ENCODE peak calls at places on chromosomes 6 and 20, in seven cellular contexts. E, M, V, G, J, X and D are unnamed samples.

GRCh38 chr20:13883425-13883824 is 98.6 kb downstream of the NDUFAF5 start:
- DNase-seq in M (no peak), X (no peak), J (no peak), V (no peak), E (no peak), G (no peak), D (no peak)

GRCh38 chr20:4597215-4597614 is 124.5 kb upstream of the PRND start:
- DNase-seq in M (no peak), J (no peak), E (no peak), G (no peak), V (no peak), X (no peak), D (no peak)

GRCh38 chr20:13799974-13800373 is 15.1 kb downstream of the NDUFAF5 start:
- DNase-seq in G (peak; percentile 13), X (no peak), J (no peak), V (no peak), E (no peak), M (no peak), D (no peak)

GRCh38 chr6:36629792-36630191 is 35.6 kb downstream of the SRSF3 start:
- DNase-seq in E (no peak), G (no peak), J (no peak), V (no peak), M (no peak), X (no peak), D (no peak)

GRCh38 chr6:71157350-71157749 is 131.3 kb upstream of the OGFRL1 start:
- DNase-seq in V (no peak), X (no peak), J (no peak), G (no peak), E (no peak), M (no peak), D (no peak)

GRCh38 chr20:17502105-17502504 is 29.1 kb downstream of the BFSP1 start:
- DNase-seq in J (no peak), M (no peak), E (no peak), X (no peak), G (no peak), V (no peak), D (no peak)

GRCh38 chr20:33162753-33163152 is 5.2 kb upstream of the BPIFA2 start:
- DNase-seq in X (no peak), G (no peak), M (no peak), J (no peak), E (no peak), V (no peak), D (no peak)

GRCh38 chr6:157265630-157266029 is 57.7 kb downstream of the TMEM242 start:
- DNase-seq in G (no peak), M (no peak), X (no peak), J (no peak), E (no peak), V (peak; percentile 9), D (no peak)

GRCh38 chr20:17421493-17421892 is 109.7 kb downstream of the BFSP1 start:
- DNase-seq in G (no peak), E (no peak), M (no peak), X (no peak), V (no peak), J (no peak), D (no peak)

GRCh38 chr20:31823360-31824124 is 4.4 kb downstream of the MYLK2 start:
- DNase-seq in G (no peak), E (no peak), X (peak; percentile 23), M (no peak), J (no peak), V (peak; percentile 53), D (no peak)

GRCh38 chr20:4507288-4507719 is 214.4 kb upstream of the PRND start:
- DNase-seq in M (no peak), J (no peak), X (no peak), E (peak; percentile 51), G (no peak), V (no peak), D (no peak)

GRCh38 chr6:12175626-12176025 is 114.5 kb upstream of the EDN1 start:
- DNase-seq in M (no peak), J (no peak), E (no peak), G (no peak), V (no peak), X (no peak), D (no peak)

GRCh38 chr6:31092238-31092637 is 20.1 kb downstream of the C6orf15 start:
- DNase-seq in J (no peak), M (no peak), E (no peak), X (no peak), V (no peak), G (no peak), D (no peak)

GRCh38 chr6:100538086-100538485 is 73.4 kb upstream of the SIM1 start:
- DNase-seq in E (peak; percentile 31), X (no peak), G (no peak), V (no peak), M (no peak), J (no peak), D (no peak)

GRCh38 chr20:57468523-57469417 is 56.2 kb downstream of the CTCFL start:
- DNase-seq in J (no peak), V (peak; percentile 44), G (no peak), E (no peak), X (no peak), M (no peak), D (no peak)

GRCh38 chr20:22382742-22383141 is 201.6 kb downstream of the FOXA2 start:
- DNase-seq in G (no peak), V (no peak), X (no peak), M (no peak), J (no peak), E (no peak), D (no peak)

GRCh38 chr20:44217342-44218092 is 6.9 kb upstream of the OSER1 start:
- DNase-seq in X (peak; percentile 62), V (peak; percentile 82), G (peak; percentile 95), J (peak; percentile 76), E (peak; percentile 81), M (peak; percentile 34), D (peak; percentile 65)

GRCh38 chr6:73823832-73824231 is 127.8 kb downstream of the CD109 start:
- DNase-seq in J (no peak), E (no peak), M (no peak), G (no peak), V (no peak), X (no peak), D (no peak)

GRCh38 chr6:72111611-72112010 is 225.3 kb downstream of the RIMS1 start:
- DNase-seq in E (no peak), M (no peak), X (no peak), J (no peak), G (no peak), V (no peak), D (no peak)

GRCh38 chr20:2873747-2874041 is 413 bp downstream of the PTPRA start:
- DNase-seq in E (peak; percentile 49), J (no peak), X (peak; percentile 88), M (no peak), G (no peak), V (peak; percentile 80), D (peak; percentile 69)

GRCh38 chr6:90496191-90496590 is 90.7 kb downstream of the MAP3K7 start:
- DNase-seq in M (no peak), J (no peak), G (no peak), X (no peak), V (no peak), E (no peak), D (no peak)

GRCh38 chr6:107308676-107309075 is 150.7 kb downstream of the PDSS2 start:
- DNase-seq in G (no peak), M (no peak), J (no peak), X (no peak), V (no peak), E (no peak), D (no peak)

GRCh38 chr6:10193321-10193720 is 221.6 kb downstream of the TFAP2A start:
- DNase-seq in G (no peak), V (no peak), J (no peak), M (no peak), X (no peak), E (no peak), D (no peak)

GRCh38 chr20:21105429-21106170 is 558 bp downstream of the LINC00237 start:
- DNase-seq in G (no peak), E (no peak), M (no peak), X (peak; percentile 45), V (no peak), J (no peak), D (no peak)

GRCh38 chr20:63955281-63955845 is 853 bp downstream of the UCKL1 start:
- DNase-seq in J (peak; percentile 59), X (peak; percentile 75), E (peak; percentile 33), G (peak; percentile 74), V (peak; percentile 86), M (no peak), D (peak; percentile 58)

DNA sequence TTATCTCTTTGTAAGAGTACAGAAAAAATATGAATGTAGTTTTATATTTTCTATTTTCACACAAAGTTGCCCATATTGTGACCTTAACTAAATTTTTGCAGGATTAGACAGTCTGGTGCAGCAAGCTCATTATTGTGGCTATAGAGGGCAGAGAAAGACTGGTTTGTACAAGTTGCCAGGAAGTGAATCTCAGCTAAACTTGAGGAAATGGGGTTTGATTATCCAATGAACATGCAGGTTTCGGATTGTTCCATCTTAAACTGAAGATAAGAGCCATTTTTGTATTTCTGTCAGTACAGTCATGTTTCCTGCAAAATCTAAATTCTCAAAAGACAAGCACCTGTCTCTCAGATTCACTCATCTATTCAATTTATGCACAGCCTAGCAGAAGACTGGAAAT is 390.9 kb downstream of the MMUT start:
- DNase-seq in J (no peak), G (no peak), M (no peak), V (no peak), X (no peak), E (peak; percentile 8), D (no peak)
- TF ChIP-seq CTCF in J (no peak), G (no peak), M (no peak), V (no peak), X (no peak), E (no peak), D (no peak)

GRCh38 chr20:35992713-35993335 is 24.4 kb downstream of the CNBD2 start:
- DNase-seq in G (peak; percentile 88), M (no peak), X (peak; percentile 81), E (peak; percentile 74), J (peak; percentile 60), V (no peak), D (peak; percentile 35)
- TF ChIP-seq CTCF in G (peak; percentile 95), M (no peak), X (peak; percentile 88), E (peak; percentile 80), J (peak; percentile 89), V (peak; percentile 83), D (peak; percentile 81)

GRCh38 chr6:115271434-115271833 is 789.3 kb downstream of the FRK start:
- DNase-seq in X (no peak), J (no peak), V (no peak), M (no peak), E (no peak), G (no peak), D (no peak)
- TF ChIP-seq CTCF in X (no peak), J (peak; percentile 18), V (no peak), M (no peak), E (no peak), G (no peak), D (no peak)

GRCh38 chr6:74872754-74873446 is 333.0 kb downstream of the COL12A1 start:
- DNase-seq in V (no peak), J (no peak), M (no peak), G (no peak), X (no peak), E (no peak), D (no peak)
- TF ChIP-seq CTCF in V (no peak), J (no peak), M (no peak), G (no peak), X (no peak), E (no peak), D (no peak)